ENCODE peak calls at places on chromosomes 5 and 9, in six cellular contexts. One of them, this sample, is unnamed.

GRCh38 chr9:25600501-25600900 is 77.7 kb downstream of the TUSC1 start:
- DNase-seq in IMR-90: no peak
- DNase-seq in neural progenitor cell: no peak
- DNase-seq in PC-3: no peak
- DNase-seq in mammary epithelial cell: no peak
- DNase-seq in suprapubic skin: no peak
- DNase-seq in this sample: no peak

GRCh38 chr5:71693828-71694427 is 25.1 kb upstream of the CARTPT start:
- DNase-seq in IMR-90: no peak
- DNase-seq in neural progenitor cell: peak; percentile 32
- DNase-seq in PC-3: no peak
- DNase-seq in mammary epithelial cell: no peak
- DNase-seq in suprapubic skin: no peak
- DNase-seq in this sample: no peak

GRCh38 chr9:26809795-26810194 is 82.8 kb downstream of the CAAP1 start:
- DNase-seq in IMR-90: peak; percentile 58
- DNase-seq in neural progenitor cell: no peak
- DNase-seq in PC-3: peak; percentile 76
- DNase-seq in mammary epithelial cell: peak; percentile 57
- DNase-seq in suprapubic skin: no peak
- DNase-seq in this sample: no peak

GRCh38 chr9:131734165-131734610 is 5.7 kb downstream of the RAPGEF1 start:
- DNase-seq in IMR-90: no peak
- DNase-seq in neural progenitor cell: no peak
- DNase-seq in PC-3: peak; percentile 81
- DNase-seq in mammary epithelial cell: peak; percentile 33
- DNase-seq in suprapubic skin: no peak
- DNase-seq in this sample: no peak

GRCh38 chr5:39569857-39570256 is 145.1 kb upstream of the DAB2 start:
- DNase-seq in IMR-90: no peak
- DNase-seq in neural progenitor cell: no peak
- DNase-seq in PC-3: no peak
- DNase-seq in mammary epithelial cell: no peak
- DNase-seq in suprapubic skin: no peak
- DNase-seq in this sample: no peak

GRCh38 chr5:66666778-66667177 is 70.6 kb downstream of the MAST4 start:
- DNase-seq in IMR-90: no peak
- DNase-seq in neural progenitor cell: no peak
- DNase-seq in PC-3: no peak
- DNase-seq in mammary epithelial cell: no peak
- DNase-seq in suprapubic skin: no peak
- DNase-seq in this sample: no peak

GRCh38 chr9:101326501-101326900 is 58.3 kb downstream of the BAAT start:
- DNase-seq in IMR-90: no peak
- DNase-seq in neural progenitor cell: no peak
- DNase-seq in PC-3: no peak
- DNase-seq in mammary epithelial cell: peak; percentile 4
- DNase-seq in suprapubic skin: no peak
- DNase-seq in this sample: no peak

GRCh38 chr9:95756101-95756500 is 119.4 kb upstream of the ERCC6L2 start:
- DNase-seq in IMR-90: no peak
- DNase-seq in neural progenitor cell: no peak
- DNase-seq in PC-3: no peak
- DNase-seq in mammary epithelial cell: no peak
- DNase-seq in suprapubic skin: no peak
- DNase-seq in this sample: no peak

GRCh38 chr5:172123269-172123692 is 64.7 kb downstream of the STK10 start:
- DNase-seq in IMR-90: peak; percentile 67
- DNase-seq in neural progenitor cell: peak; percentile 34
- DNase-seq in PC-3: peak; percentile 57
- DNase-seq in mammary epithelial cell: no peak
- DNase-seq in suprapubic skin: no peak
- DNase-seq in this sample: no peak

GRCh38 chr9:6703898-6704639 is 53.7 kb upstream of the KDM4C start:
- DNase-seq in IMR-90: peak; percentile 12
- DNase-seq in neural progenitor cell: peak; percentile 88
- DNase-seq in PC-3: peak; percentile 35
- DNase-seq in mammary epithelial cell: peak; percentile 74
- DNase-seq in suprapubic skin: peak; percentile 82
- DNase-seq in this sample: peak; percentile 82

GRCh38 chr5:143543358-143544255 is 140.1 kb upstream of the NR3C1 start:
- DNase-seq in IMR-90: peak; percentile 76
- DNase-seq in neural progenitor cell: no peak
- DNase-seq in PC-3: peak; percentile 75
- DNase-seq in mammary epithelial cell: peak; percentile 40
- DNase-seq in suprapubic skin: no peak
- DNase-seq in this sample: no peak

GRCh38 chr5:74378464-74378863 is 262.1 kb downstream of the ENC1 start:
- DNase-seq in IMR-90: peak; percentile 60
- DNase-seq in neural progenitor cell: no peak
- DNase-seq in PC-3: no peak
- DNase-seq in mammary epithelial cell: peak; percentile 85
- DNase-seq in suprapubic skin: no peak
- DNase-seq in this sample: no peak

GRCh38 chr9:33782395-33783152 is 12.8 kb upstream of the PRSS3 start:
- DNase-seq in IMR-90: peak; percentile 87
- DNase-seq in neural progenitor cell: no peak
- DNase-seq in PC-3: peak; percentile 55
- DNase-seq in mammary epithelial cell: no peak
- DNase-seq in suprapubic skin: no peak
- DNase-seq in this sample: no peak

GRCh38 chr5:120769291-120769872 is 305.3 kb downstream of the PRR16 start:
- DNase-seq in IMR-90: peak; percentile 54
- DNase-seq in neural progenitor cell: no peak
- DNase-seq in PC-3: no peak
- DNase-seq in mammary epithelial cell: no peak
- DNase-seq in suprapubic skin: no peak
- DNase-seq in this sample: no peak

GRCh38 chr9:85142461-85143401 is 473.2 kb downstream of the NTRK2 start:
- DNase-seq in IMR-90: no peak
- DNase-seq in neural progenitor cell: peak; percentile 23
- DNase-seq in PC-3: peak; percentile 8
- DNase-seq in mammary epithelial cell: peak; percentile 28
- DNase-seq in suprapubic skin: peak; percentile 81
- DNase-seq in this sample: no peak

GRCh38 chr5:77272206-77272605 is 61.7 kb downstream of the PDE8B start:
- DNase-seq in IMR-90: no peak
- DNase-seq in neural progenitor cell: no peak
- DNase-seq in PC-3: no peak
- DNase-seq in mammary epithelial cell: no peak
- DNase-seq in suprapubic skin: no peak
- DNase-seq in this sample: no peak

GRCh38 chr5:127290019-127290945 is at the start of gene MEGF10:
- DNase-seq in IMR-90: peak; percentile 17
- DNase-seq in neural progenitor cell: peak; percentile 85
- DNase-seq in PC-3: peak; percentile 46
- DNase-seq in mammary epithelial cell: peak; percentile 46
- DNase-seq in suprapubic skin: no peak
- DNase-seq in this sample: no peak

GRCh38 chr5:127011961-127012644 is 18.3 kb downstream of the MARCHF3 start:
- DNase-seq in IMR-90: peak; percentile 20
- DNase-seq in neural progenitor cell: no peak
- DNase-seq in PC-3: no peak
- DNase-seq in mammary epithelial cell: no peak
- DNase-seq in suprapubic skin: no peak
- DNase-seq in this sample: no peak

GRCh38 chr9:121450241-121450640 is 49.4 kb downstream of the GGTA1 start:
- DNase-seq in IMR-90: no peak
- DNase-seq in neural progenitor cell: no peak
- DNase-seq in PC-3: no peak
- DNase-seq in mammary epithelial cell: no peak
- DNase-seq in suprapubic skin: no peak
- DNase-seq in this sample: no peak

GRCh38 chr5:166358127-166358840 is 1933.2 kb upstream of the WWC1 start:
- DNase-seq in IMR-90: no peak
- DNase-seq in neural progenitor cell: no peak
- DNase-seq in PC-3: no peak
- DNase-seq in mammary epithelial cell: no peak
- DNase-seq in suprapubic skin: no peak
- DNase-seq in this sample: no peak

GRCh38 chr9:130446111-130446861 is 1.5 kb downstream of the ASS1 start:
- DNase-seq in IMR-90: peak; percentile 94
- DNase-seq in neural progenitor cell: peak; percentile 64
- DNase-seq in PC-3: peak; percentile 52
- DNase-seq in mammary epithelial cell: peak; percentile 23
- DNase-seq in suprapubic skin: no peak
- DNase-seq in this sample: no peak

GRCh38 chr9:292915-293314 is 78.2 kb downstream of the DOCK8 start:
- DNase-seq in IMR-90: no peak
- DNase-seq in neural progenitor cell: no peak
- DNase-seq in PC-3: no peak
- DNase-seq in mammary epithelial cell: no peak
- DNase-seq in suprapubic skin: no peak
- DNase-seq in this sample: no peak

DNA sequence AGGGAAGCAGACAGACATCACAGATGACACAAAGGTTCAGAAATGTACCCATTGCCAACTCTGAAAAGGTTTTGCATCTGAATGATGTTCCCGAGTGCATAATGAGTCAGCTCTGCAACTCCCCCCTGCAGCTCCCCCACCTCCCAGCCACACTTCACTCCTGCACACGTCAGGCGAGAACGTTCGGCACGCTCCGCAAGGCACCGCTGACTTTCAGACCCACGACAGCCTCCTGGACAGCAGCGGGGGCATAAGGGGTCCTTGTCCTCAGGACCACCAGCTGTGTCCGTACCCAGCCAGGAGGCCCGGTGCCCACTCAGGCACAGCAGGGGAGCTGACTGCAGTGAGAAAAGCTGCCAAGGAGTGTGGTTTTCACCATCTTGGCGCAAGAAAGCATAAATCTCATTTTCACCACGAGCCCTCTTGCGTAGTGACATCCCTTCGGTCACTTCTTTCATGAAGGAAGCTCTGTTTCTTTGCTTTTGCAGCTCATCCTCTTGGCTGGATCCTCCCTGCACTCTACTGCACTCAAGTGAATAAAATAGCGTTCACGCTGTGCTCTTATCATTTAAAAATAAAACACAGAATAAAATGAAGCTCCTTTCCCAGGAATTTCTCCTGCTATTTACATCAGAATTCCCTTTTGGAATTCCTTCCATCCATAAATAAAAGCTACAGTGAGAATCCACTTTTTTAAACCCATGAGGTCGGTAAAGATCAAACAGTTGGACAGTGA is 9.9 kb downstream of the GFPT2 start:
- DNase-seq in IMR-90: peak; percentile 41
- DNase-seq in neural progenitor cell: peak; percentile 33
- DNase-seq in PC-3: no peak
- DNase-seq in mammary epithelial cell: no peak
- DNase-seq in suprapubic skin: no peak
- DNase-seq in this sample: no peak
- H3K9me3 ChIP-seq in IMR-90: no peaks in the 10 kb centered on the region
- H3K9me3 ChIP-seq in neural progenitor cell: no peaks in the 10 kb centered on the region
- H3K9me3 ChIP-seq in PC-3: no peaks in the 10 kb centered on the region
- H3K9me3 ChIP-seq in mammary epithelial cell: peaks cover 4% of the 10 kb centered on the region
- H3K9me3 ChIP-seq in suprapubic skin: no peaks in the 10 kb centered on the region
- H3K9me3 ChIP-seq in this sample: no peaks in the 10 kb centered on the region

GRCh38 chr9:107215381-107215780 is 67.7 kb upstream of the RAD23B start:
- DNase-seq in IMR-90: peak; percentile 47
- DNase-seq in neural progenitor cell: no peak
- DNase-seq in PC-3: peak; percentile 23
- DNase-seq in mammary epithelial cell: peak; percentile 63
- DNase-seq in suprapubic skin: no peak
- DNase-seq in this sample: no peak
- H3K27ac ChIP-seq in IMR-90: no peak overlapping the region
- H3K27ac ChIP-seq in neural progenitor cell: no peak overlapping the region
- H3K27ac ChIP-seq in PC-3: no peak overlapping the region
- H3K27ac ChIP-seq in mammary epithelial cell: no peak overlapping the region
- H3K27ac ChIP-seq in suprapubic skin: no peak overlapping the region
- H3K27ac ChIP-seq in this sample: peak overlapping the region; percentile 73

DNA sequence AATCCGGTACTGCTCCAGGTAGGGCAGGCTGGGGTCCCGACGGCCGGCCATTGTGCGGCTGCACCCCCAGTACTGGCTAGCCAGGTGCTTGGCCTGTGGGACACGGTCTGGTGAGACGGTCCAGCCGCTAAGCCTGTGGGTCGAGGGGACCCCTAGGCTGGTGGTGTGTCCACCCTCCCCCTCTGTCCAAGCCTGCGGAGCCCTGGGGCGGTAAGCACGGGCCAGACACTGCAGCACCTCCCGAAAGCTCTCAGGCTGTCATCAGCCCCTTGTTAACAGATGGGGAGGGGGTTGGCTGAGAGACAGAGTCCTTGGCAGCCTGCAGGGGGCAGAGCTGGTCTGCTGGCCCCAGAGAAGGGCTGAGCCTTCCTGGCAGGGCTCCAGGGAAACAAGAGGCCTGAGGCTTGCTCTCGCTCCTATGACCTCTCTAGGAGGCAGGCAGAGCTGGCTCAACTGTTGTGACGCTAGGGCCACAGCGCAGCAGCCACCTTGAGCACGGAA is 11.8 kb upstream of the MRNIP start:
- DNase-seq in IMR-90: peak; percentile 52
- DNase-seq in neural progenitor cell: peak; percentile 79
- DNase-seq in PC-3: peak; percentile 46
- DNase-seq in mammary epithelial cell: no peak
- DNase-seq in suprapubic skin: no peak
- DNase-seq in this sample: no peak
- H3K9me3 ChIP-seq in IMR-90: no peaks in the 10 kb centered on the region
- H3K9me3 ChIP-seq in neural progenitor cell: no peaks in the 10 kb centered on the region
- H3K9me3 ChIP-seq in PC-3: no peaks in the 10 kb centered on the region
- H3K9me3 ChIP-seq in mammary epithelial cell: no peaks in the 10 kb centered on the region
- H3K9me3 ChIP-seq in suprapubic skin: no peaks in the 10 kb centered on the region
- H3K9me3 ChIP-seq in this sample: no peaks in the 10 kb centered on the region

GRCh38 chr5:140553657-140554056 is 3.6 kb downstream of the SRA1 start:
- DNase-seq in IMR-90: peak; percentile 40
- DNase-seq in neural progenitor cell: no peak
- DNase-seq in PC-3: peak; percentile 42
- DNase-seq in mammary epithelial cell: peak; percentile 80
- DNase-seq in suprapubic skin: no peak
- DNase-seq in this sample: no peak
- H3K27ac ChIP-seq in IMR-90: no peak overlapping the region
- H3K27ac ChIP-seq in neural progenitor cell: no peak overlapping the region
- H3K27ac ChIP-seq in PC-3: peak overlapping the region; percentile 60
- H3K27ac ChIP-seq in mammary epithelial cell: peak overlapping the region; percentile 66
- H3K27ac ChIP-seq in suprapubic skin: no peak overlapping the region
- H3K27ac ChIP-seq in this sample: no peak overlapping the region

This sample was measured in RWPE2.